ENCODE peak calls at places on chromosomes 4 and X, in four cellular contexts. B is upper lobe of left lung, G is fibroblast of lung, S is GM13977. F is an unnamed sample.
A peak's percentile ranks its signal among the peaks of the same experiment; 100 is the strongest.

GRCh38 chr4:61374612-61374920 is 174.4 kb downstream of the ADGRL3 start:
- DNase-seq in S (no peak), G (no peak), B (no peak), F (no peak)

GRCh38 chr4:10667651-10668341 is 16.8 kb downstream of the CLNK start:
- DNase-seq in S (no peak), B (no peak), G (no peak), F (no peak)

GRCh38 chr4:22661443-22661842 is 31.3 kb upstream of the GBA3 start:
- DNase-seq in B (no peak), S (no peak), G (no peak), F (no peak)

GRCh38 chr4:113760094-113760851 is 1.3 kb downstream of the CAMK2D start:
- DNase-seq in S (no peak), B (no peak), G (peak; percentile 67), F (no peak)

GRCh38 chrX:276588-277171 is 4.5 kb upstream of the PLCXD1 start:
- DNase-seq in G (peak; percentile 42), S (peak; percentile 56), B (peak; percentile 87), F (peak; percentile 62)

GRCh38 chr4:23654791-23655190 is 235.1 kb downstream of the PPARGC1A start:
- DNase-seq in B (no peak), S (no peak), G (peak; percentile 33), F (no peak)

GRCh38 chrX:54825716-54826428 is 18.3 kb downstream of the MAGED2 start:
- DNase-seq in G (no peak), S (peak; percentile 19), B (no peak), F (no peak)

GRCh38 chr4:175035907-175036306 is 117.7 kb downstream of the ADAM29 start:
- DNase-seq in B (no peak), G (no peak), S (no peak), F (no peak)

GRCh38 chrX:6505960-6506359 is 29.0 kb downstream of the VCX3A start:
- DNase-seq in S (no peak), B (no peak), G (no peak), F (no peak)

GRCh38 chr4:25860586-25861421 is 2.0 kb downstream of the SEL1L3 start:
- DNase-seq in B (no peak), G (peak; percentile 55), S (no peak), F (no peak)

GRCh38 chr4:25859429-25860148 is 3.2 kb downstream of the SEL1L3 start:
- DNase-seq in S (peak; percentile 60), B (no peak), G (no peak), F (peak; percentile 54)

GRCh38 chr4:25857851-25858400 is 4.9 kb downstream of the SEL1L3 start:
- DNase-seq in B (no peak), G (no peak), S (no peak), F (no peak)

GRCh38 chr4:25856756-25857155 is 6.0 kb downstream of the SEL1L3 start:
- DNase-seq in B (no peak), S (no peak), G (peak; percentile 11), F (no peak)

GRCh38 chr4:25857403-25857802 is 5.4 kb downstream of the SEL1L3 start:
- DNase-seq in S (no peak), B (no peak), G (no peak), F (no peak)
- TF ChIP-seq CTCF in S (peak; percentile 34), B (no peak), G (peak; percentile 14), F (no peak)

GRCh38 chr4:12724520-12724919 is 759.6 kb downstream of the RAB28 start:
- DNase-seq in B (no peak), S (peak; percentile 7), G (no peak), F (no peak)

GRCh38 chr4:12729384-12729783 is 754.8 kb downstream of the RAB28 start:
- DNase-seq in S (peak; percentile 22), G (peak; percentile 40), B (no peak), F (peak; percentile 13)

GRCh38 chr4:12723849-12724447 is 760.2 kb downstream of the RAB28 start:
- DNase-seq in S (no peak), B (no peak), G (no peak), F (no peak)
- TF ChIP-seq CTCF in S (peak; percentile 22), B (no peak), G (no peak), F (no peak)

GRCh38 chr4:72987741-72988729 is 81.5 kb downstream of the COX18 start:
- DNase-seq in B (no peak), G (no peak), S (no peak), F (no peak)
- TF ChIP-seq CTCF in B (no peak), G (no peak), S (no peak), F (no peak)

DNA sequence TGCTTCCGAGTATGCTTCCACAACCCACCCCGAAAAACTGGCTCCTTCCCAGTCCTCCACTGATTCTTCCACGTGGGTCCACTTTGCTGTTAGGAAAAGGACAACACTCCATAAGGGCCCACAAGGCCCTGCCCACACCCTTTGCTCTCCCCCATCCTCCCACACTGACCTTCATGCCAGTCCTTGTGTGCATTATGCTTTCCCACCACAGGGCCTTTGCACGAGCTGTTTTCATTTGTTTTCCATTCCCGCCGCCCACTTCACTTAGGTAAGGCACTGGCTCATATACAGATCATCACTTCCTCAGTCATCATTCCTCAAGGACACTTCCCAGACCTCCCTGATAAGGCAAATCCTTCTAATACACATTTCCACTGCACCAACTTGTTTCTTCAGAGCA is 16.8 kb upstream of the SEL1L3 start:
- DNase-seq in S (no peak), B (no peak), G (no peak), F (no peak)
- TF ChIP-seq CTCF in S (no peak), B (no peak), G (no peak), F (no peak)

GRCh38 chr4:3316146-3316545 is 23.3 kb downstream of the RGS12 start:
- DNase-seq in B (peak; percentile 52), S (no peak), G (no peak), F (no peak)

GRCh38 chr4:3317011-3317655 is 24.3 kb downstream of the RGS12 start:
- DNase-seq in B (peak; percentile 80), S (no peak), G (no peak), F (no peak)

GRCh38 chr4:3320361-3321023 is 27.7 kb downstream of the RGS12 start:
- DNase-seq in B (peak; percentile 68), S (no peak), G (no peak), F (no peak)

GRCh38 chr4:3317656-3318211 is 24.9 kb downstream of the RGS12 start:
- DNase-seq in S (no peak), G (no peak), B (peak; percentile 70), F (no peak)

DNA sequence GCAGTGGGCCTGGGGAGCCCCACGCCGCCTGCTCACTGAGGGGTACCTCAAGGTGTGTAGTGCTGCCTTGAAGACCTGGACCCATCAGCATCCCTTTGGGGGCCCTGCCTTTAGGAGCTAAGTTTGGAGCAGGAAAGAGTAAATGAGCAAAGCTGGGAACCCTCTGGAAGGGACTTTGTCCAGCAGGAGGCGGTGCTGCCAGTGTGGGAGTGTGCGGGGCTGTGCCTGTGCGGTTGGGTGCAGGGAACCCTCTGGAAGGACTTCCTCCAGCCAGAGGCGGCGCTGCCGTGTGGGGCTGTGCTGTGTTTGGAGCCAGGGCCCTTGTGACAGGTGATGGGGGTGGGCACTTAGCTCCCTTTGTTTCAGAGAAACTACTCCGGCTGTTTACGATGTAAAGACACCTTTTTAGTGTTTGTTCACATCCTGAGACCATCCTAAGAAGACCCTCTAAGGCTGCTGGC is 25.8 kb downstream of the RGS12 start:
- DNase-seq in G (no peak), S (no peak), B (peak; percentile 64), F (no peak)
- TF ChIP-seq CTCF in G (no peak), S (peak; percentile 16), B (no peak), F (no peak)

DNA sequence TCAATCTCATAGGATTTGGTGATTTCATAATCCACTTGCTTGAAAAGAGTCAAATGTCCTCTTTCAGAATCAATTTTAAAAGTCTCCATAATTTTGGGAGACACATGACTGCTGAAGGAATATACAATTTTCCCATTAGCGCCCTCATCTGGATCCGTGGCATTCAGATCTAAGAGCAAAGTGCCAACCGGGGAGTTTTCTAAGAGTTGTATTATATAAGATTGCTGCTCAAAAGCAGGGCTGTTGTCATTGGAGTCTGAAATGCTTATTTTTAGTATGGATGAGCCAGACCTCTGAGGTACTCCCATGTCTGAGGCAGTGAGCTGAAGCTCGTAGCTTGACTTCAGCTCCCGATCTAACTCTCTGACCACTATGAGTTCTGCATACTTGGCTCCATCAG is 1.2 kb downstream of the PCDH18 start:
- DNase-seq in B (no peak), S (no peak), G (peak; percentile 81), F (no peak)
- TF ChIP-seq CTCF in B (no peak), S (no peak), G (peak; percentile 66), F (no peak)